ENCODE peak calls at places on chromosomes 13 and 19, in six cellular contexts. One of them, this sample, is unnamed.
A peak's percentile ranks its signal among the peaks of the same experiment; 100 is the strongest.

GRCh38 chr19:1472227-1473055 is 6.6 kb downstream of the C19orf25 start:
- DNase-seq in omental fat pad: no peak
- DNase-seq in lower lobe of right lung: peak; percentile 46
- DNase-seq in T-helper 2 cell: no peak
- DNase-seq in HS-27A: no peak
- DNase-seq in pons: no peak
- DNase-seq in this sample: peak; percentile 64

GRCh38 chr13:44352671-44353070 is 21.0 kb upstream of the SERP2 start:
- DNase-seq in omental fat pad: no peak
- DNase-seq in lower lobe of right lung: no peak
- DNase-seq in T-helper 2 cell: peak; percentile 24
- DNase-seq in HS-27A: no peak
- DNase-seq in pons: no peak
- DNase-seq in this sample: no peak

GRCh38 chr19:39411006-39411831 is 1.2 kb upstream of the PLEKHG2 start:
- DNase-seq in omental fat pad: no peak
- DNase-seq in lower lobe of right lung: no peak
- DNase-seq in T-helper 2 cell: no peak
- DNase-seq in HS-27A: no peak
- DNase-seq in pons: no peak
- DNase-seq in this sample: peak; percentile 71

GRCh38 chr19:2451138-2451537 is 5.6 kb downstream of the LMNB2 start:
- DNase-seq in omental fat pad: no peak
- DNase-seq in lower lobe of right lung: no peak
- DNase-seq in T-helper 2 cell: no peak
- DNase-seq in HS-27A: no peak
- DNase-seq in pons: no peak
- DNase-seq in this sample: no peak

GRCh38 chr13:46181799-46182490 is at the start of gene LCP1:
- DNase-seq in omental fat pad: no peak
- DNase-seq in lower lobe of right lung: no peak
- DNase-seq in T-helper 2 cell: peak; percentile 98
- DNase-seq in HS-27A: no peak
- DNase-seq in pons: no peak
- DNase-seq in this sample: peak; percentile 73

GRCh38 chr13:108000998-108001397 is 214.3 kb downstream of the LIG4 start:
- DNase-seq in omental fat pad: no peak
- DNase-seq in lower lobe of right lung: no peak
- DNase-seq in T-helper 2 cell: no peak
- DNase-seq in HS-27A: no peak
- DNase-seq in pons: no peak
- DNase-seq in this sample: no peak

GRCh38 chr13:111646464-111646855 is 326.0 kb downstream of the TEX29 start:
- DNase-seq in omental fat pad: no peak
- DNase-seq in lower lobe of right lung: no peak
- DNase-seq in T-helper 2 cell: no peak
- DNase-seq in HS-27A: no peak
- DNase-seq in pons: no peak
- DNase-seq in this sample: no peak

GRCh38 chr19:46384396-46384795 is 29.0 kb downstream of the CCDC8 start:
- DNase-seq in omental fat pad: no peak
- DNase-seq in lower lobe of right lung: peak; percentile 21
- DNase-seq in T-helper 2 cell: no peak
- DNase-seq in HS-27A: no peak
- DNase-seq in pons: no peak
- DNase-seq in this sample: no peak

GRCh38 chr13:101149735-101150380 is 266.4 kb downstream of the NALCN start:
- DNase-seq in omental fat pad: no peak
- DNase-seq in lower lobe of right lung: no peak
- DNase-seq in T-helper 2 cell: no peak
- DNase-seq in HS-27A: no peak
- DNase-seq in pons: no peak
- DNase-seq in this sample: no peak

GRCh38 chr19:35996777-35997176 is 1.8 kb downstream of the SDHAF1 start:
- DNase-seq in omental fat pad: no peak
- DNase-seq in lower lobe of right lung: no peak
- DNase-seq in T-helper 2 cell: no peak
- DNase-seq in HS-27A: no peak
- DNase-seq in pons: no peak
- DNase-seq in this sample: no peak

This sample was measured in Right ventricle myocardium inferior.